ENCODE peak calls at places on chromosomes 11 and 22, in ten cellular contexts. E, F, X, I, V, O, P, M, S and G are unnamed samples. For H3K4me1, the result is how much of the 10 kb centered on the place peaks cover.

GRCh38 chr11:43574949-43575915 is 105.3 kb upstream of the HSD17B12 start:
- DNase-seq in E (no peak), F (peak), X (no peak), I (peak), V (peak), O (no peak), P (no peak), M (no peak), S (peak), G (no peak)

GRCh38 chr11:126834149-126834548 is 166.4 kb downstream of the KIRREL3 start:
- DNase-seq in E (no peak), F (peak), X (no peak), I (no peak), V (peak), O (no peak), P (no peak), M (no peak), S (no peak), G (no peak)

GRCh38 chr11:515131-515530 is 8.1 kb upstream of the RNH1 start:
- DNase-seq in E (no peak), F (no peak), X (no peak), I (no peak), V (peak), O (no peak), P (no peak), M (no peak), S (no peak), G (no peak)

GRCh38 chr22:24521791-24522245 is 26.7 kb downstream of the UPB1 start:
- DNase-seq in E (peak), F (peak), X (peak), I (no peak), V (peak), O (peak), P (no peak), M (peak), S (peak), G (peak)

GRCh38 chr11:12786891-12787290 is 112.7 kb downstream of the TEAD1 start:
- DNase-seq in E (no peak), F (no peak), X (no peak), I (no peak), V (no peak), O (no peak), P (no peak), M (no peak), S (no peak), G (no peak)

GRCh38 chr11:64153831-64154230 is 12.1 kb downstream of the MACROD1 start:
- DNase-seq in E (no peak), F (no peak), X (no peak), I (no peak), V (no peak), O (no peak), P (no peak), M (no peak), S (no peak), G (no peak)

GRCh38 chr22:31947296-31947695 is 3.0 kb downstream of the YWHAH start:
- DNase-seq in E (no peak), F (no peak), X (no peak), I (no peak), V (no peak), O (no peak), P (no peak), M (no peak), S (no peak), G (no peak)

GRCh38 chr11:73907191-73907590 is 30.4 kb downstream of the PAAF1 start:
- DNase-seq in E (no peak), F (peak), X (peak), I (peak), V (peak), O (peak), P (no peak), M (no peak), S (no peak), G (peak)

GRCh38 chr11:69489746-69490365 is 8.4 kb downstream of the LINC01488 start:
- DNase-seq in E (no peak), F (no peak), X (no peak), I (no peak), V (no peak), O (peak), P (no peak), M (no peak), S (no peak), G (no peak)

GRCh38 chr11:67671211-67671520 is 3.3 kb downstream of the ALDH3B2 start:
- DNase-seq in E (no peak), F (no peak), X (no peak), I (no peak), V (no peak), O (no peak), P (no peak), M (no peak), S (no peak), G (no peak)

GRCh38 chr22:32796865-32797573 is 4.5 kb upstream of the TIMP3 start:
- DNase-seq in E (peak), F (peak), X (peak), I (peak), V (peak), O (peak), P (peak), M (peak), S (peak), G (peak)

GRCh38 chr11:95977534-95978174 is 53.7 kb upstream of the MTMR2 start:
- DNase-seq in E (no peak), F (peak), X (no peak), I (no peak), V (peak), O (no peak), P (no peak), M (no peak), S (no peak), G (peak)

GRCh38 chr11:132312161-132312560 is 941.7 kb downstream of the NTM start:
- DNase-seq in E (no peak), F (peak), X (no peak), I (no peak), V (peak), O (no peak), P (no peak), M (no peak), S (no peak), G (peak)

GRCh38 chr11:11129118-11129517 is 223.9 kb downstream of the CSNK2A3 start:
- DNase-seq in E (no peak), F (no peak), X (no peak), I (no peak), V (no peak), O (no peak), P (no peak), M (no peak), S (no peak), G (no peak)

GRCh38 chr22:48884786-48885185 is 942.9 kb downstream of the BRD1 start:
- DNase-seq in E (no peak), F (no peak), X (no peak), I (no peak), V (no peak), O (peak), P (no peak), M (no peak), S (no peak), G (no peak)

GRCh38 chr22:20095521-20095920 is 15.5 kb downstream of the DGCR8 start:
- DNase-seq in E (no peak), F (no peak), X (no peak), I (no peak), V (no peak), O (no peak), P (no peak), M (no peak), S (no peak), G (no peak)

GRCh38 chr22:49088801-49089791 is 738.6 kb downstream of the BRD1 start:
- DNase-seq in E (no peak), F (no peak), X (no peak), I (no peak), V (no peak), O (peak), P (no peak), M (no peak), S (no peak), G (no peak)

DNA sequence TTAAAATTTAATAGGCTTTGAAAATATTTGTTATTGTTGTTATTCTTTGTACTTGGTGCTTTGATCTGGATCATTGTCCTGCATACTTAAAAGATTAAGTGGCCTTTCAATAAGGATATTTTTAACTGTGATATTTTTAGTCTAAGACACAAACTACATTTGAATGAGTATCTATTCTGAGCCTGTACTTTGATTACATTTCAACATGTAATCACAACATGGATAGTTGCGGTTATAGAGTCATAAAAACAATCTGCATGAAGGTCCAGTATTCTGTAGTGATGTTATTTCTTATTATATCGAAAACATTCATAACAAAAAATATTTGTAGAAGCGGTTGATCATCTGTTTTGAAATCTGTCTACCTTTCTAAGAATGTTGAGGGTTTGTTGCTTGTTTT is 58.6 kb downstream of the HIPK3 start:
- DNase-seq in E (no peak), F (no peak), X (no peak), I (no peak), V (no peak), O (no peak), P (no peak), M (no peak), S (no peak), G (no peak)
- H3K4me1 ChIP-seq in E (under half), F (under half), X (under half), I (half or more), V (under half), O (half or more), P (half or more), M (under half), S (half or more), G (under half)

DNA sequence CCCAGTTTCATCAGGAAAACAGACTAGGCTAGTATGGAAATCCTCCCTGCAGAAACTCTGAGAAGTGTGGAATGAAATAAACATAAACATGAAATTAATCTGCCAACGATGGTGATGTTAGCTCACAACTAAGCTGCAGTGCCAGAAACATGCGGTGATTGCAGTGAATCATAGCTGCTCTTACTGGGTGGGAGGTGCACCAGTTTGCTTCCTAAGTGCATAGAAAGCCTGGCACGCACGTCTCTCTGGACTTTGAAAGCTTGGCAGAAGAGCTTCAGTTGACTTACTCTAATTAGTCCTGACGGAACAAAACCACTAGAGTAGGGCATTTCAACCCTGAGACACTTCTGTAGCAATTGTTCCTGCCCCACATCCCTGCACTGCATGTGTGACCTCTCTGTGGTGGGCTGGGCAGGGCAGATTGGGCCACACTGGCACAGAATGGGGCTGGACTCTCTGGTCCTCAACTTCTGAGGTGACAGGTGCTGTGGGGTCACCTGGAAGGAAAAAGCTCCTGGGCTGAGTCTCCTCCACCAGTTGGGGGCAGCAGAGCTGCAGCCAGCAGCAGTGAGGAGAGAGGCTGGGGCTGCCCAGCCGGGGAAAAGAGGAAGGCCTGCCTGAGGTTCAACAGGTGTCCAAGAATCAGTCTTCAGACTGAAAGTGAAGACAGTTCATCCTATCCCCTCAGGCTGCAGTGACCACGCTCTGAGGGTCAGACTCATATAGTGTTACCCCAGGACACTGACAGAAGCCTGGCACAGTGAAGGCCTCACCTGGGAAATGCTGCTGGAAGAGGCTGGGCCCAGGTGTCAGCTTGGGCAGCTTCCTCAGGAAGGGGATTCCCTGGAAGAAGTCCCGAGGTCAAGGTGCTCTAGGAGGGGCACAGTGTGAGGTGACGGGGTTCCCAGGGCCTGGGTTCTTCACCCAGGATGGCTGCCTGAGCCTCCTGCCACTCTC is 40.5 kb downstream of the GGTLC2 start:
- DNase-seq in E (no peak), F (peak), X (no peak), I (no peak), V (peak), O (no peak), P (no peak), M (no peak), S (no peak), G (peak)
- H3K4me1 ChIP-seq in E (under half), F (under half), X (under half), I (under half), V (under half), O (under half), P (under half), M (under half), S (under half), G (under half)

DNA sequence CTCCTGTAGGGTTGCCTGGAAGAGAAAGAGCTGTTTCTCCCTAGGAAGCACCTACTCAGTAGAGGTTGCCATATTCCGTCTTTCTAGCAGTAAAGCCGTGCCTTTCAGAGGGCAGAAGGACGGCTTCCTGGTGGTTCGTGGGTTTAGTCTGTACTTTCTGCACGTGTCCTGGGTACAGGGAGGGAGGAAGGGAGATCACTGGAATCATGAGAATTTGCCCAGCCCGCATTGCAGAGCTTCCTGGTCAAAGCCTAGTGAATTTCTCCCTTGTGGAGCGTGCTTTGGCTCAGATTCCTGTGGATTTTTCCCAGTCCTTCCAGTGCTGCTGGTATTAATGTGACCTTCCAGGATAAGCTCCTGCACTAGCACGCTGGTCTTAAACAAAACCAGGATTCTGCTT is 44.9 kb downstream of the GRAMD1B start:
- DNase-seq in E (no peak), F (no peak), X (no peak), I (no peak), V (no peak), O (no peak), P (no peak), M (no peak), S (no peak), G (no peak)
- H3K4me1 ChIP-seq in E (under half), F (under half), X (under half), I (under half), V (under half), O (under half), P (under half), M (under half), S (under half), G (half or more)

DNA sequence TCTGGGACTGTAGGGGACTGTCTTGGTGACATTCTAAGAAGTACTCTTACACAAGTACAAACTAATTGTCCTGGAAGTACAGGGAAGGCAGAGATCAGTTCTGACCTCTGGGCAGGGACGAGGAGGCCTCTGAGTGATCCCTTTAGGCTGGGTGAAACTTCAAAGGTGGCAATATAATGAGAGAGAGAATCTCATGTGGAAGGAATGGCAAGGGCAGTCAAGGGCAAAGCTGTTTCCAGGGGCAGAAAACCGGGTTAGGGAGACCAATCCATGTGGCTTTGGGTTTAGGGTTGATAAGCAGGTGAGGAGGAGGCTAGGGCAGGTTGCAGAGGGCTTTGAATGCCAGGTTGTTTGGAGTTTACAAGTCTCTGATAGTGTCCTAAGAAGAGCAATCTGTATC is 21.3 kb upstream of the MYH9 start:
- DNase-seq in E (no peak), F (no peak), X (no peak), I (no peak), V (no peak), O (no peak), P (no peak), M (no peak), S (no peak), G (no peak)
- H3K4me1 ChIP-seq in E (under half), F (under half), X (under half), I (under half), V (under half), O (under half), P (under half), M (under half), S (under half), G (under half)

GRCh38 chr22:22024440-22024839 is 41.9 kb upstream of the TOP3B start:
- DNase-seq in E (no peak), F (no peak), X (no peak), I (no peak), V (no peak), O (no peak), P (no peak), M (no peak), S (no peak), G (no peak)
- H3K4me1 ChIP-seq in E (under half), F (under half), X (under half), I (under half), V (under half), O (under half), P (under half), M (under half), S (under half), G (under half)

GRCh38 chr11:33869511-33870422 is 22.1 kb downstream of the LMO2 start:
- DNase-seq in E (no peak), F (peak), X (no peak), I (peak), V (peak), O (peak), P (no peak), M (peak), S (peak), G (peak)
- H3K4me1 ChIP-seq in E (under half), F (under half), X (under half), I (under half), V (under half), O (under half), P (under half), M (under half), S (under half), G (under half)